ENCODE peak calls at places on chromosomes 12 and 14, in seven cellular contexts. One of them, this sample, is unnamed.

GRCh38 chr12:22353615-22354325 is 19.3 kb upstream of the ST8SIA1 start:
- DNase-seq in activated CD4-positive, alpha-beta T cell treated with anti-CD3 and anti-CD28 coated beads, Interleukin-2, amount 10 ng/mL, durations not matched to agents 7 days and 5 days: no peak
- DNase-seq in heart right ventricle: no peak
- DNase-seq in NCI-H1105: no peak
- DNase-seq in omental fat pad: no peak
- DNase-seq in stimulated activated CD4-positive, alpha-beta T cell treated with anti-CD3 and anti-CD28 coated beads, Interleukin-2, amount 100 ng/mL, for 48 hours: no peak
- DNase-seq in neural crest cell: no peak
- DNase-seq in this sample: no peak

GRCh38 chr12:113069751-113070116 is 13.2 kb downstream of the DTX1 start:
- DNase-seq in NCI-H1105: no peak
- DNase-seq in stimulated activated CD4-positive, alpha-beta T cell treated with anti-CD3 and anti-CD28 coated beads, Interleukin-2, amount 100 ng/mL, for 48 hours: no peak
- DNase-seq in heart right ventricle: no peak
- DNase-seq in activated CD4-positive, alpha-beta T cell treated with anti-CD3 and anti-CD28 coated beads, Interleukin-2, amount 10 ng/mL, durations not matched to agents 7 days and 5 days: no peak
- DNase-seq in omental fat pad: no peak
- DNase-seq in neural crest cell: no peak
- DNase-seq in this sample: no peak

GRCh38 chr14:22556021-22556989 is 32.7 kb downstream of the DAD1 start:
- DNase-seq in NCI-H1105: no peak
- DNase-seq in omental fat pad: no peak
- DNase-seq in heart right ventricle: peak
- DNase-seq in neural crest cell: no peak
- DNase-seq in activated CD4-positive, alpha-beta T cell treated with anti-CD3 and anti-CD28 coated beads, Interleukin-2, amount 10 ng/mL, durations not matched to agents 7 days and 5 days: peak
- DNase-seq in stimulated activated CD4-positive, alpha-beta T cell treated with anti-CD3 and anti-CD28 coated beads, Interleukin-2, amount 100 ng/mL, for 48 hours: peak
- DNase-seq in this sample: no peak

GRCh38 chr12:27474344-27474743 is 27.8 kb downstream of the SMCO2 start:
- DNase-seq in omental fat pad: no peak
- DNase-seq in stimulated activated CD4-positive, alpha-beta T cell treated with anti-CD3 and anti-CD28 coated beads, Interleukin-2, amount 100 ng/mL, for 48 hours: no peak
- DNase-seq in NCI-H1105: no peak
- DNase-seq in heart right ventricle: no peak
- DNase-seq in activated CD4-positive, alpha-beta T cell treated with anti-CD3 and anti-CD28 coated beads, Interleukin-2, amount 10 ng/mL, durations not matched to agents 7 days and 5 days: no peak
- DNase-seq in neural crest cell: no peak
- DNase-seq in this sample: no peak

GRCh38 chr12:62854024-62854423 is 80.9 kb downstream of the PPM1H start:
- DNase-seq in omental fat pad: no peak
- DNase-seq in neural crest cell: no peak
- DNase-seq in stimulated activated CD4-positive, alpha-beta T cell treated with anti-CD3 and anti-CD28 coated beads, Interleukin-2, amount 100 ng/mL, for 48 hours: no peak
- DNase-seq in heart right ventricle: no peak
- DNase-seq in NCI-H1105: no peak
- DNase-seq in activated CD4-positive, alpha-beta T cell treated with anti-CD3 and anti-CD28 coated beads, Interleukin-2, amount 10 ng/mL, durations not matched to agents 7 days and 5 days: no peak
- DNase-seq in this sample: no peak

GRCh38 chr12:76441016-76441415 is 92.8 kb upstream of the BBS10 start:
- DNase-seq in omental fat pad: no peak
- DNase-seq in heart right ventricle: no peak
- DNase-seq in neural crest cell: no peak
- DNase-seq in NCI-H1105: no peak
- DNase-seq in activated CD4-positive, alpha-beta T cell treated with anti-CD3 and anti-CD28 coated beads, Interleukin-2, amount 10 ng/mL, durations not matched to agents 7 days and 5 days: no peak
- DNase-seq in stimulated activated CD4-positive, alpha-beta T cell treated with anti-CD3 and anti-CD28 coated beads, Interleukin-2, amount 100 ng/mL, for 48 hours: no peak
- DNase-seq in this sample: no peak

GRCh38 chr14:103746706-103747105 is 31.1 kb downstream of the ZFYVE21 start:
- DNase-seq in omental fat pad: no peak
- DNase-seq in activated CD4-positive, alpha-beta T cell treated with anti-CD3 and anti-CD28 coated beads, Interleukin-2, amount 10 ng/mL, durations not matched to agents 7 days and 5 days: no peak
- DNase-seq in stimulated activated CD4-positive, alpha-beta T cell treated with anti-CD3 and anti-CD28 coated beads, Interleukin-2, amount 100 ng/mL, for 48 hours: no peak
- DNase-seq in heart right ventricle: no peak
- DNase-seq in neural crest cell: no peak
- DNase-seq in NCI-H1105: no peak
- DNase-seq in this sample: no peak

GRCh38 chr12:10385181-10385613 is 4.6 kb downstream of the KLRK1 start:
- DNase-seq in neural crest cell: no peak
- DNase-seq in NCI-H1105: no peak
- DNase-seq in stimulated activated CD4-positive, alpha-beta T cell treated with anti-CD3 and anti-CD28 coated beads, Interleukin-2, amount 100 ng/mL, for 48 hours: no peak
- DNase-seq in heart right ventricle: no peak
- DNase-seq in omental fat pad: no peak
- DNase-seq in activated CD4-positive, alpha-beta T cell treated with anti-CD3 and anti-CD28 coated beads, Interleukin-2, amount 10 ng/mL, durations not matched to agents 7 days and 5 days: no peak
- DNase-seq in this sample: peak

GRCh38 chr14:39431416-39432178 is 636 bp downstream of the FBXO33 start:
- DNase-seq in heart right ventricle: peak
- DNase-seq in omental fat pad: no peak
- DNase-seq in activated CD4-positive, alpha-beta T cell treated with anti-CD3 and anti-CD28 coated beads, Interleukin-2, amount 10 ng/mL, durations not matched to agents 7 days and 5 days: peak
- DNase-seq in NCI-H1105: no peak
- DNase-seq in stimulated activated CD4-positive, alpha-beta T cell treated with anti-CD3 and anti-CD28 coated beads, Interleukin-2, amount 100 ng/mL, for 48 hours: peak
- DNase-seq in neural crest cell: peak
- DNase-seq in this sample: peak

GRCh38 chr14:45426685-45427282 is 173.8 kb upstream of the MIS18BP1 start:
- DNase-seq in NCI-H1105: peak
- DNase-seq in heart right ventricle: no peak
- DNase-seq in activated CD4-positive, alpha-beta T cell treated with anti-CD3 and anti-CD28 coated beads, Interleukin-2, amount 10 ng/mL, durations not matched to agents 7 days and 5 days: peak
- DNase-seq in neural crest cell: no peak
- DNase-seq in stimulated activated CD4-positive, alpha-beta T cell treated with anti-CD3 and anti-CD28 coated beads, Interleukin-2, amount 100 ng/mL, for 48 hours: no peak
- DNase-seq in omental fat pad: no peak
- DNase-seq in this sample: peak

GRCh38 chr12:45010051-45010450 is 40.8 kb downstream of the DBX2 start:
- DNase-seq in stimulated activated CD4-positive, alpha-beta T cell treated with anti-CD3 and anti-CD28 coated beads, Interleukin-2, amount 100 ng/mL, for 48 hours: no peak
- DNase-seq in activated CD4-positive, alpha-beta T cell treated with anti-CD3 and anti-CD28 coated beads, Interleukin-2, amount 10 ng/mL, durations not matched to agents 7 days and 5 days: no peak
- DNase-seq in heart right ventricle: no peak
- DNase-seq in omental fat pad: no peak
- DNase-seq in neural crest cell: no peak
- DNase-seq in NCI-H1105: no peak
- DNase-seq in this sample: no peak

GRCh38 chr12:124703852-124704251 is 136.4 kb upstream of the NCOR2 start:
- DNase-seq in neural crest cell: no peak
- DNase-seq in omental fat pad: no peak
- DNase-seq in activated CD4-positive, alpha-beta T cell treated with anti-CD3 and anti-CD28 coated beads, Interleukin-2, amount 10 ng/mL, durations not matched to agents 7 days and 5 days: no peak
- DNase-seq in heart right ventricle: no peak
- DNase-seq in stimulated activated CD4-positive, alpha-beta T cell treated with anti-CD3 and anti-CD28 coated beads, Interleukin-2, amount 100 ng/mL, for 48 hours: no peak
- DNase-seq in NCI-H1105: no peak
- DNase-seq in this sample: peak

GRCh38 chr12:84697141-84697540 is 215.5 kb downstream of the SLC6A15 start:
- DNase-seq in activated CD4-positive, alpha-beta T cell treated with anti-CD3 and anti-CD28 coated beads, Interleukin-2, amount 10 ng/mL, durations not matched to agents 7 days and 5 days: no peak
- DNase-seq in heart right ventricle: no peak
- DNase-seq in stimulated activated CD4-positive, alpha-beta T cell treated with anti-CD3 and anti-CD28 coated beads, Interleukin-2, amount 100 ng/mL, for 48 hours: no peak
- DNase-seq in NCI-H1105: no peak
- DNase-seq in omental fat pad: no peak
- DNase-seq in neural crest cell: no peak
- DNase-seq in this sample: no peak

GRCh38 chr12:111519083-111519482 is 80.0 kb downstream of the ATXN2 start:
- DNase-seq in NCI-H1105: no peak
- DNase-seq in heart right ventricle: no peak
- DNase-seq in omental fat pad: no peak
- DNase-seq in stimulated activated CD4-positive, alpha-beta T cell treated with anti-CD3 and anti-CD28 coated beads, Interleukin-2, amount 100 ng/mL, for 48 hours: no peak
- DNase-seq in activated CD4-positive, alpha-beta T cell treated with anti-CD3 and anti-CD28 coated beads, Interleukin-2, amount 10 ng/mL, durations not matched to agents 7 days and 5 days: no peak
- DNase-seq in neural crest cell: no peak
- DNase-seq in this sample: no peak

GRCh38 chr12:110282956-110283817 is 2.1 kb downstream of the ATP2A2 start:
- DNase-seq in stimulated activated CD4-positive, alpha-beta T cell treated with anti-CD3 and anti-CD28 coated beads, Interleukin-2, amount 100 ng/mL, for 48 hours: no peak
- DNase-seq in heart right ventricle: no peak
- DNase-seq in neural crest cell: no peak
- DNase-seq in NCI-H1105: no peak
- DNase-seq in omental fat pad: no peak
- DNase-seq in activated CD4-positive, alpha-beta T cell treated with anti-CD3 and anti-CD28 coated beads, Interleukin-2, amount 10 ng/mL, durations not matched to agents 7 days and 5 days: no peak
- DNase-seq in this sample: no peak

GRCh38 chr14:93234798-93235197 is 27.7 kb downstream of the UBR7 start:
- DNase-seq in heart right ventricle: no peak
- DNase-seq in omental fat pad: no peak
- DNase-seq in activated CD4-positive, alpha-beta T cell treated with anti-CD3 and anti-CD28 coated beads, Interleukin-2, amount 10 ng/mL, durations not matched to agents 7 days and 5 days: no peak
- DNase-seq in neural crest cell: no peak
- DNase-seq in stimulated activated CD4-positive, alpha-beta T cell treated with anti-CD3 and anti-CD28 coated beads, Interleukin-2, amount 100 ng/mL, for 48 hours: no peak
- DNase-seq in NCI-H1105: no peak
- DNase-seq in this sample: no peak

GRCh38 chr12:71854594-71854993 is 15.0 kb downstream of the TBC1D15 start:
- DNase-seq in heart right ventricle: no peak
- DNase-seq in neural crest cell: no peak
- DNase-seq in activated CD4-positive, alpha-beta T cell treated with anti-CD3 and anti-CD28 coated beads, Interleukin-2, amount 10 ng/mL, durations not matched to agents 7 days and 5 days: no peak
- DNase-seq in omental fat pad: no peak
- DNase-seq in NCI-H1105: no peak
- DNase-seq in stimulated activated CD4-positive, alpha-beta T cell treated with anti-CD3 and anti-CD28 coated beads, Interleukin-2, amount 100 ng/mL, for 48 hours: no peak
- DNase-seq in this sample: no peak

GRCh38 chr12:47986266-47986610 is 18.0 kb downstream of the COL2A1 start:
- DNase-seq in neural crest cell: no peak
- DNase-seq in NCI-H1105: no peak
- DNase-seq in omental fat pad: no peak
- DNase-seq in stimulated activated CD4-positive, alpha-beta T cell treated with anti-CD3 and anti-CD28 coated beads, Interleukin-2, amount 100 ng/mL, for 48 hours: no peak
- DNase-seq in activated CD4-positive, alpha-beta T cell treated with anti-CD3 and anti-CD28 coated beads, Interleukin-2, amount 10 ng/mL, durations not matched to agents 7 days and 5 days: no peak
- DNase-seq in heart right ventricle: no peak
- DNase-seq in this sample: no peak

GRCh38 chr14:32627545-32628298 is 298.6 kb downstream of the AKAP6 start:
- DNase-seq in stimulated activated CD4-positive, alpha-beta T cell treated with anti-CD3 and anti-CD28 coated beads, Interleukin-2, amount 100 ng/mL, for 48 hours: no peak
- DNase-seq in neural crest cell: no peak
- DNase-seq in NCI-H1105: peak
- DNase-seq in omental fat pad: no peak
- DNase-seq in activated CD4-positive, alpha-beta T cell treated with anti-CD3 and anti-CD28 coated beads, Interleukin-2, amount 10 ng/mL, durations not matched to agents 7 days and 5 days: no peak
- DNase-seq in heart right ventricle: no peak
- DNase-seq in this sample: no peak